ENCODE peak calls at places on chromosomes 3 and 15, in nine cellular contexts. One of them, this sample, is unnamed.

GRCh38 chr15:48059786-48060185 is 61.0 kb upstream of the SLC24A5 start:
- DNase-seq in cardiac muscle cell: no peak
- DNase-seq in bronchial epithelial cell: no peak
- DNase-seq in neural progenitor cell: no peak
- DNase-seq in Peyer's patch: no peak
- DNase-seq in tibial nerve: peak
- DNase-seq in tibial artery: peak
- DNase-seq in brain microvascular endothelial cell: no peak
- DNase-seq in GM23338: no peak
- DNase-seq in this sample: no peak

GRCh38 chr3:129224984-129225393 is 24.4 kb upstream of the COPG1 start:
- DNase-seq in cardiac muscle cell: no peak
- DNase-seq in bronchial epithelial cell: peak
- DNase-seq in neural progenitor cell: no peak
- DNase-seq in Peyer's patch: peak
- DNase-seq in tibial nerve: peak
- DNase-seq in tibial artery: peak
- DNase-seq in brain microvascular endothelial cell: peak
- DNase-seq in GM23338: no peak
- DNase-seq in this sample: no peak

GRCh38 chr15:91385301-91385700 is 285.2 kb downstream of the SV2B start:
- DNase-seq in cardiac muscle cell: no peak
- DNase-seq in bronchial epithelial cell: peak
- DNase-seq in neural progenitor cell: no peak
- DNase-seq in Peyer's patch: no peak
- DNase-seq in tibial nerve: no peak
- DNase-seq in tibial artery: no peak
- DNase-seq in brain microvascular endothelial cell: no peak
- DNase-seq in GM23338: no peak
- DNase-seq in this sample: no peak

GRCh38 chr3:85481411-85482192 is 522.8 kb downstream of the CADM2 start:
- DNase-seq in cardiac muscle cell: no peak
- DNase-seq in bronchial epithelial cell: no peak
- DNase-seq in neural progenitor cell: no peak
- DNase-seq in Peyer's patch: no peak
- DNase-seq in tibial nerve: no peak
- DNase-seq in tibial artery: no peak
- DNase-seq in brain microvascular endothelial cell: no peak
- DNase-seq in GM23338: no peak
- DNase-seq in this sample: no peak

GRCh38 chr3:187726564-187726963 is 18.7 kb downstream of the BCL6 start:
- DNase-seq in cardiac muscle cell: no peak
- DNase-seq in bronchial epithelial cell: no peak
- DNase-seq in neural progenitor cell: no peak
- DNase-seq in Peyer's patch: no peak
- DNase-seq in tibial nerve: no peak
- DNase-seq in tibial artery: no peak
- DNase-seq in brain microvascular endothelial cell: no peak
- DNase-seq in GM23338: no peak
- DNase-seq in this sample: no peak

GRCh38 chr3:11513817-11514135 is 129.9 kb downstream of the VGLL4 start:
- DNase-seq in cardiac muscle cell: no peak
- DNase-seq in bronchial epithelial cell: no peak
- DNase-seq in neural progenitor cell: no peak
- DNase-seq in Peyer's patch: no peak
- DNase-seq in tibial nerve: no peak
- DNase-seq in tibial artery: no peak
- DNase-seq in brain microvascular endothelial cell: no peak
- DNase-seq in GM23338: no peak
- DNase-seq in this sample: no peak

GRCh38 chr3:42701371-42702065 is 1.1 kb downstream of the HHATL start:
- DNase-seq in cardiac muscle cell: peak
- DNase-seq in bronchial epithelial cell: no peak
- DNase-seq in neural progenitor cell: peak
- DNase-seq in Peyer's patch: peak
- DNase-seq in tibial nerve: no peak
- DNase-seq in tibial artery: peak
- DNase-seq in brain microvascular endothelial cell: no peak
- DNase-seq in GM23338: peak
- DNase-seq in this sample: no peak

GRCh38 chr15:92819312-92820232 is 80.6 kb upstream of the CHD2 start:
- DNase-seq in cardiac muscle cell: no peak
- DNase-seq in bronchial epithelial cell: peak
- DNase-seq in neural progenitor cell: no peak
- DNase-seq in Peyer's patch: no peak
- DNase-seq in tibial nerve: no peak
- DNase-seq in tibial artery: no peak
- DNase-seq in brain microvascular endothelial cell: no peak
- DNase-seq in GM23338: peak
- DNase-seq in this sample: no peak

GRCh38 chr3:129918461-129918860 is 24.9 kb upstream of the TMCC1 start:
- DNase-seq in cardiac muscle cell: no peak
- DNase-seq in bronchial epithelial cell: no peak
- DNase-seq in neural progenitor cell: no peak
- DNase-seq in Peyer's patch: no peak
- DNase-seq in tibial nerve: no peak
- DNase-seq in tibial artery: no peak
- DNase-seq in brain microvascular endothelial cell: no peak
- DNase-seq in GM23338: no peak
- DNase-seq in this sample: no peak

GRCh38 chr3:69568458-69568857 is 170.8 kb upstream of the MITF start:
- DNase-seq in cardiac muscle cell: no peak
- DNase-seq in bronchial epithelial cell: no peak
- DNase-seq in neural progenitor cell: no peak
- DNase-seq in Peyer's patch: no peak
- DNase-seq in tibial nerve: no peak
- DNase-seq in tibial artery: no peak
- DNase-seq in brain microvascular endothelial cell: peak
- DNase-seq in GM23338: no peak
- DNase-seq in this sample: no peak

GRCh38 chr15:52288051-52288942 is 7.3 kb downstream of the MYO5C start:
- DNase-seq in cardiac muscle cell: no peak
- DNase-seq in bronchial epithelial cell: peak
- DNase-seq in neural progenitor cell: no peak
- DNase-seq in Peyer's patch: peak
- DNase-seq in tibial nerve: no peak
- DNase-seq in tibial artery: no peak
- DNase-seq in brain microvascular endothelial cell: no peak
- DNase-seq in GM23338: no peak
- DNase-seq in this sample: no peak

GRCh38 chr3:14378415-14378814 is 24.0 kb upstream of the SLC6A6 start:
- DNase-seq in cardiac muscle cell: no peak
- DNase-seq in bronchial epithelial cell: peak
- DNase-seq in neural progenitor cell: no peak
- DNase-seq in Peyer's patch: no peak
- DNase-seq in tibial nerve: no peak
- DNase-seq in tibial artery: no peak
- DNase-seq in brain microvascular endothelial cell: no peak
- DNase-seq in GM23338: no peak
- DNase-seq in this sample: no peak

GRCh38 chr3:4765212-4765611 is 214.0 kb upstream of the BHLHE40 start:
- DNase-seq in cardiac muscle cell: no peak
- DNase-seq in bronchial epithelial cell: no peak
- DNase-seq in neural progenitor cell: no peak
- DNase-seq in Peyer's patch: no peak
- DNase-seq in tibial nerve: no peak
- DNase-seq in tibial artery: no peak
- DNase-seq in brain microvascular endothelial cell: no peak
- DNase-seq in GM23338: no peak
- DNase-seq in this sample: no peak

GRCh38 chr3:68728343-68728742 is 204.0 kb downstream of the TAFA4 start:
- DNase-seq in cardiac muscle cell: peak
- DNase-seq in bronchial epithelial cell: no peak
- DNase-seq in neural progenitor cell: no peak
- DNase-seq in Peyer's patch: no peak
- DNase-seq in tibial nerve: no peak
- DNase-seq in tibial artery: no peak
- DNase-seq in brain microvascular endothelial cell: no peak
- DNase-seq in GM23338: no peak
- DNase-seq in this sample: no peak

GRCh38 chr15:82832601-82833209 is 23.3 kb downstream of the WHAMM start:
- DNase-seq in cardiac muscle cell: no peak
- DNase-seq in bronchial epithelial cell: peak
- DNase-seq in neural progenitor cell: no peak
- DNase-seq in Peyer's patch: no peak
- DNase-seq in tibial nerve: no peak
- DNase-seq in tibial artery: no peak
- DNase-seq in brain microvascular endothelial cell: peak
- DNase-seq in GM23338: no peak
- DNase-seq in this sample: no peak

GRCh38 chr3:49899815-49900214 is 3.9 kb downstream of the MST1R start:
- DNase-seq in cardiac muscle cell: peak
- DNase-seq in bronchial epithelial cell: no peak
- DNase-seq in neural progenitor cell: peak
- DNase-seq in Peyer's patch: no peak
- DNase-seq in tibial nerve: no peak
- DNase-seq in tibial artery: no peak
- DNase-seq in brain microvascular endothelial cell: no peak
- DNase-seq in GM23338: peak
- DNase-seq in this sample: no peak

GRCh38 chr15:33138000-33138399 is 56.5 kb downstream of the FMN1 start:
- DNase-seq in cardiac muscle cell: no peak
- DNase-seq in bronchial epithelial cell: no peak
- DNase-seq in neural progenitor cell: no peak
- DNase-seq in Peyer's patch: no peak
- DNase-seq in tibial nerve: no peak
- DNase-seq in tibial artery: no peak
- DNase-seq in brain microvascular endothelial cell: no peak
- DNase-seq in GM23338: no peak
- DNase-seq in this sample: no peak

GRCh38 chr3:72031581-72031980 is 246.6 kb upstream of the PROK2 start:
- DNase-seq in cardiac muscle cell: no peak
- DNase-seq in bronchial epithelial cell: peak
- DNase-seq in neural progenitor cell: no peak
- DNase-seq in Peyer's patch: no peak
- DNase-seq in tibial nerve: no peak
- DNase-seq in tibial artery: no peak
- DNase-seq in brain microvascular endothelial cell: peak
- DNase-seq in GM23338: no peak
- DNase-seq in this sample: no peak

GRCh38 chr3:155270485-155271342 is 22.8 kb downstream of the STRIT1 start:
- DNase-seq in cardiac muscle cell: no peak
- DNase-seq in bronchial epithelial cell: peak
- DNase-seq in neural progenitor cell: no peak
- DNase-seq in Peyer's patch: no peak
- DNase-seq in tibial nerve: no peak
- DNase-seq in tibial artery: no peak
- DNase-seq in brain microvascular endothelial cell: no peak
- DNase-seq in GM23338: no peak
- DNase-seq in this sample: no peak

GRCh38 chr3:37620071-37620635 is 241.5 kb upstream of the CTDSPL start:
- DNase-seq in cardiac muscle cell: peak
- DNase-seq in bronchial epithelial cell: no peak
- DNase-seq in neural progenitor cell: no peak
- DNase-seq in Peyer's patch: no peak
- DNase-seq in tibial nerve: no peak
- DNase-seq in tibial artery: no peak
- DNase-seq in brain microvascular endothelial cell: no peak
- DNase-seq in GM23338: peak
- DNase-seq in this sample: no peak

GRCh38 chr3:113948015-113948917 is 453 bp downstream of the ZDHHC23 start:
- DNase-seq in cardiac muscle cell: peak
- DNase-seq in bronchial epithelial cell: peak
- DNase-seq in neural progenitor cell: peak
- DNase-seq in Peyer's patch: peak
- DNase-seq in tibial nerve: no peak
- DNase-seq in tibial artery: peak
- DNase-seq in brain microvascular endothelial cell: no peak
- DNase-seq in GM23338: peak
- DNase-seq in this sample: no peak
- TF ChIP-seq CTCF in cardiac muscle cell: no peak
- TF ChIP-seq CTCF in bronchial epithelial cell: no peak
- TF ChIP-seq CTCF in neural progenitor cell: no peak
- TF ChIP-seq CTCF in Peyer's patch: peak
- TF ChIP-seq CTCF in tibial nerve: no peak
- TF ChIP-seq CTCF in tibial artery: no peak
- TF ChIP-seq CTCF in brain microvascular endothelial cell: no peak
- TF ChIP-seq CTCF in GM23338: no peak
- TF ChIP-seq CTCF in this sample: no peak

GRCh38 chr3:192857148-192857735 is 60.4 kb downstream of the MB21D2 start:
- DNase-seq in cardiac muscle cell: no peak
- DNase-seq in bronchial epithelial cell: no peak
- DNase-seq in neural progenitor cell: no peak
- DNase-seq in Peyer's patch: no peak
- DNase-seq in tibial nerve: no peak
- DNase-seq in tibial artery: no peak
- DNase-seq in brain microvascular endothelial cell: no peak
- DNase-seq in GM23338: no peak
- DNase-seq in this sample: no peak
- TF ChIP-seq CTCF in cardiac muscle cell: no peak
- TF ChIP-seq CTCF in bronchial epithelial cell: no peak
- TF ChIP-seq CTCF in neural progenitor cell: no peak
- TF ChIP-seq CTCF in Peyer's patch: no peak
- TF ChIP-seq CTCF in tibial nerve: no peak
- TF ChIP-seq CTCF in tibial artery: no peak
- TF ChIP-seq CTCF in brain microvascular endothelial cell: no peak
- TF ChIP-seq CTCF in GM23338: no peak
- TF ChIP-seq CTCF in this sample: no peak

DNA sequence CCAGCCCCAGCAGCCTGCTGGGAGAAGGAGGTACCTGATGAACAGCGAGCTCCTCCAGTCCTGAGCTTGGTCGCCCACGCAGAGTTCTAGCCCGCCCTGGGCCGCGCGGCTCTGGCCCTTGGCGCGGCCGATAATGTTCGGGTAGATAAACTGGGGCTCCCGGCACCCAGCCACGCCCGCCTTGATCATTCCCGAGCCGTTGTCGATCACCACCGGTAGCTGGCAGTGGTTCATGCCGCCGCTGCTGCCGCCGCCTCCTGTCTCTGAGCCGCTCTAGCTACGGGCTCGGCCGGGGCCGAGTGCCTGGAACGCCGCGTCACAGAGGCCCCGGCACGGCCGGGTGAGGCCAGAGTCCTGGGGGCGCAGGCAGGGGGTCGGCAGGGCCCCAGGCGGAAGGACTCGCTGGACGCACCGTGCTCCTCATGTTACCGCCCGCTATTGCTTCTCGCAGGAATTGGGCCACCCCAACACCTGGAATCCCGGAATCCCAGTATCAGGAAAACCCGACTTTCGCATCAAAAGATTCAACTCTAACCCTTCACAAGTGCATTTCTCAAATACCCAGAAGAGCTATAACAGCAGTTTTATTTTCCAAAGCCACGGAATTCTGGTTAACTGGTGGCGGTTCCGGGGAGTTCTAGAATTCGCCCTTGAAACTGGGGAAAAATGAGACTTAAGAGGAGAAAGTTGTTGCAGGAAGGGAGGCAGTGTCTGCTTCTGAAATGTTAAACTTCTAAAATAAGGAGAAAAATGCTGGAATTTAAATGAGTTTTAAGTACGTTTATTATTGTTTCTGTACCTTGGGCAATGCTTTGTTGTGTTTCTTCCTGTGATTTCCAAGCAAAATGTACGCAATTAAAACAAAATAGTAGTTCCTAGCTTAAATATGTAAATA is at the start of gene ACTRT3:
- DNase-seq in cardiac muscle cell: peak
- DNase-seq in bronchial epithelial cell: peak
- DNase-seq in neural progenitor cell: peak
- DNase-seq in Peyer's patch: peak
- DNase-seq in tibial nerve: peak
- DNase-seq in tibial artery: peak
- DNase-seq in brain microvascular endothelial cell: peak
- DNase-seq in GM23338: peak
- DNase-seq in this sample: no peak
- TF ChIP-seq CTCF in cardiac muscle cell: no peak
- TF ChIP-seq CTCF in bronchial epithelial cell: peak
- TF ChIP-seq CTCF in neural progenitor cell: peak
- TF ChIP-seq CTCF in Peyer's patch: peak
- TF ChIP-seq CTCF in tibial nerve: no peak
- TF ChIP-seq CTCF in tibial artery: no peak
- TF ChIP-seq CTCF in brain microvascular endothelial cell: no peak
- TF ChIP-seq CTCF in GM23338: no peak
- TF ChIP-seq CTCF in this sample: no peak

GRCh38 chr15:101014921-101015841 is 96.0 kb downstream of the LRRK1 start:
- DNase-seq in cardiac muscle cell: peak
- DNase-seq in bronchial epithelial cell: peak
- DNase-seq in neural progenitor cell: peak
- DNase-seq in Peyer's patch: peak
- DNase-seq in tibial nerve: peak
- DNase-seq in tibial artery: peak
- DNase-seq in brain microvascular endothelial cell: peak
- DNase-seq in GM23338: peak
- DNase-seq in this sample: peak
- TF ChIP-seq CTCF in cardiac muscle cell: peak
- TF ChIP-seq CTCF in bronchial epithelial cell: peak
- TF ChIP-seq CTCF in neural progenitor cell: peak
- TF ChIP-seq CTCF in Peyer's patch: peak
- TF ChIP-seq CTCF in tibial nerve: peak
- TF ChIP-seq CTCF in tibial artery: peak
- TF ChIP-seq CTCF in brain microvascular endothelial cell: peak
- TF ChIP-seq CTCF in GM23338: peak
- TF ChIP-seq CTCF in this sample: peak